ENCODE peak calls at places on chromosomes 12 and 14, in nine cellular contexts. K is NCI-H1105, J is RCC 7860, S is adipocyte, D is SW 1271, O is stomach, G is NCI-H345, X is GM04503, P is occipital lobe. Y is an unnamed sample.

GRCh38 chr12:96210376-96211055 is 16.3 kb downstream of the ELK3 start:
- DNase-seq in P (no peak), J (no peak), O (no peak), G (no peak), K (no peak), D (no peak), S (no peak), X (no peak), Y (peak)

GRCh38 chr14:93239869-93240677 is 33.0 kb downstream of the UBR7 start:
- DNase-seq in D (peak), G (no peak), X (no peak), K (no peak), P (no peak), O (no peak), J (peak), S (peak), Y (no peak)

GRCh38 chr12:55818886-55819285 is 1.0 kb downstream of the ORMDL2 start:
- DNase-seq in P (no peak), X (no peak), D (no peak), J (no peak), K (no peak), G (no peak), O (no peak), S (no peak), Y (no peak)

GRCh38 chr14:72544615-72545387 is 349.1 kb downstream of the DPF3 start:
- DNase-seq in D (no peak), X (no peak), O (no peak), G (no peak), J (no peak), S (no peak), K (no peak), P (no peak), Y (no peak)

GRCh38 chr12:111105294-111105693 is 184.9 kb upstream of the MYL2 start:
- DNase-seq in X (no peak), J (no peak), G (no peak), S (no peak), D (no peak), K (no peak), O (no peak), P (no peak), Y (no peak)

GRCh38 chr12:77064891-77065360 is 443 bp downstream of the E2F7 start:
- DNase-seq in G (peak), S (no peak), D (peak), P (no peak), O (no peak), K (peak), J (no peak), X (no peak), Y (no peak)

GRCh38 chr14:103552011-103552797 is 10.3 kb downstream of the BAG5 start:
- DNase-seq in S (peak), D (peak), J (peak), O (no peak), X (peak), P (no peak), G (no peak), K (no peak), Y (no peak)

GRCh38 chr12:17108877-17109520 is 503.0 kb upstream of the LMO3 start:
- DNase-seq in O (no peak), S (no peak), G (peak), D (peak), X (no peak), K (peak), P (no peak), J (peak), Y (no peak)

GRCh38 chr12:107436836-107437235 is 248.8 kb upstream of the PWP1 start:
- DNase-seq in D (no peak), O (no peak), K (no peak), S (no peak), P (no peak), G (no peak), J (no peak), X (no peak), Y (no peak)

GRCh38 chr14:56299306-56299984 is 181.2 kb downstream of the PELI2 start:
- DNase-seq in J (no peak), X (no peak), S (no peak), O (no peak), K (no peak), P (no peak), G (no peak), D (no peak), Y (no peak)

GRCh38 chr12:58540480-58541299 is 379.6 kb downstream of the LRIG3 start:
- DNase-seq in X (peak), S (peak), K (peak), D (peak), P (peak), G (peak), J (peak), O (peak), Y (no peak)

GRCh38 chr14:32703246-32703645 is 235.4 kb upstream of the NPAS3 start:
- DNase-seq in O (no peak), S (no peak), P (no peak), G (no peak), X (no peak), J (no peak), D (no peak), K (no peak), Y (no peak)

GRCh38 chr14:77302926-77303325 is 17.8 kb downstream of the POMT2 start:
- DNase-seq in K (no peak), J (peak), O (no peak), P (no peak), X (no peak), G (peak), D (no peak), S (peak), Y (no peak)

GRCh38 chr12:119695034-119695433 is 27.1 kb downstream of the PRKAB1 start:
- DNase-seq in O (no peak), X (no peak), P (no peak), G (no peak), J (no peak), S (peak), D (peak), K (no peak), Y (no peak)

GRCh38 chr14:33317675-33318074 is 379.0 kb downstream of the NPAS3 start:
- DNase-seq in O (no peak), D (no peak), J (no peak), G (peak), S (no peak), K (peak), X (no peak), P (no peak), Y (no peak)

GRCh38 chr12:27966870-27967269 is 5.7 kb downstream of the PTHLH start:
- DNase-seq in K (no peak), D (peak), S (peak), J (peak), O (no peak), P (no peak), X (peak), G (no peak), Y (no peak)

GRCh38 chr14:91835197-91835919 is 32.0 kb downstream of the TC2N start:
- DNase-seq in X (no peak), G (peak), D (no peak), J (no peak), P (no peak), K (peak), O (peak), S (no peak), Y (peak)

GRCh38 chr14:33568935-33569579 is 381.8 kb downstream of the EGLN3 start:
- DNase-seq in J (no peak), S (peak), X (no peak), O (no peak), D (no peak), G (no peak), K (no peak), P (no peak), Y (no peak)

GRCh38 chr12:104526751-104527150 is 70.0 kb downstream of the CHST11 start:
- DNase-seq in J (no peak), K (no peak), P (no peak), D (no peak), O (no peak), G (no peak), X (no peak), S (no peak), Y (no peak)

GRCh38 chr12:108689314-108690190 is 41.8 kb downstream of the CORO1C start:
- DNase-seq in O (no peak), K (no peak), S (peak), X (no peak), D (peak), G (peak), J (no peak), P (no peak), Y (peak)

GRCh38 chr12:80293347-80293746 is 150.7 kb upstream of the PTPRQ start:
- DNase-seq in J (no peak), K (no peak), D (no peak), O (no peak), G (no peak), X (no peak), S (no peak), P (no peak), Y (no peak)

GRCh38 chr12:49358548-49359141 is 8.6 kb upstream of the SPATS2 start:
- DNase-seq in J (peak), P (peak), D (peak), O (peak), G (peak), K (peak), S (peak), X (no peak), Y (no peak)

GRCh38 chr14:102729268-102729667 is 48.0 kb upstream of the TRAF3 start:
- DNase-seq in P (no peak), O (no peak), X (no peak), G (no peak), K (no peak), J (no peak), S (no peak), D (no peak), Y (no peak)

GRCh38 chr12:120125792-120126634 is 9.5 kb upstream of the RAB35 start:
- DNase-seq in G (no peak), O (no peak), J (no peak), X (no peak), D (no peak), K (no peak), P (no peak), S (no peak), Y (no peak)

GRCh38 chr14:61965030-61965745 is 203.0 kb downstream of the SNAPC1 start:
- DNase-seq in X (peak), G (no peak), O (no peak), S (peak), K (no peak), J (no peak), P (no peak), D (peak), Y (no peak)

GRCh38 chr14:31283568-31284252 is 76.1 kb upstream of the HECTD1 start:
- DNase-seq in D (no peak), G (peak), O (no peak), P (no peak), K (no peak), J (no peak), X (no peak), S (no peak), Y (no peak)

GRCh38 chr14:35362911-35363374 is 41.6 kb downstream of the NFKBIA start:
- DNase-seq in D (no peak), P (no peak), K (no peak), G (no peak), X (no peak), O (no peak), S (no peak), J (no peak), Y (no peak)

GRCh38 chr12:21764950-21765349 is 9.6 kb downstream of the KCNJ8 start:
- DNase-seq in D (no peak), J (no peak), P (no peak), O (no peak), X (no peak), K (no peak), G (no peak), S (no peak), Y (no peak)

GRCh38 chr14:93725002-93725582 is 63.2 kb downstream of the PRIMA1 start:
- DNase-seq in O (no peak), D (no peak), S (no peak), G (no peak), J (no peak), X (no peak), P (no peak), K (no peak), Y (no peak)

GRCh38 chr14:80358112-80358511 is 146.8 kb upstream of the DIO2 start:
- DNase-seq in D (no peak), P (no peak), O (no peak), K (no peak), S (no peak), G (no peak), J (no peak), X (no peak), Y (no peak)

Y was measured in stimulated activated naive CD4-positive, alpha-beta T cell.